ENCODE peak calls at places on chromosomes 12 and 14, in four cellular contexts. G is A673, H is IMR-90, O is WERI-Rb-1. K is an unnamed sample.

GRCh38 chr12:50257226-50258166 is 25.8 kb downstream of the LIMA1 start:
- DNase-seq in G (peak; percentile 32), H (peak; percentile 64), O (no peak), K (no peak)

GRCh38 chr14:94631536-94632304 is 19.5 kb downstream of the SERPINA3 start:
- DNase-seq in O (no peak), G (no peak), H (no peak), K (no peak)

GRCh38 chr12:40055227-40055579 is 50.7 kb downstream of the SLC2A13 start:
- DNase-seq in O (no peak), G (peak; percentile 6), H (peak; percentile 19), K (no peak)

GRCh38 chr12:6323340-6323994 is 13.0 kb downstream of the PLEKHG6 start:
- DNase-seq in H (peak; percentile 94), G (peak; percentile 98), O (peak; percentile 65), K (peak; percentile 62)

GRCh38 chr12:112714166-112714565 is 77.4 kb upstream of the RPH3A start:
- DNase-seq in O (no peak), G (no peak), H (no peak), K (no peak)

GRCh38 chr12:108175310-108175709 is 46.2 kb downstream of the WSCD2 start:
- DNase-seq in O (no peak), G (peak; percentile 49), H (no peak), K (no peak)

GRCh38 chr14:23099212-23099861 is 4.0 kb downstream of the C14orf119 start:
- DNase-seq in G (no peak), H (no peak), O (peak; percentile 57), K (no peak)

GRCh38 chr12:70581199-70581598 is 56.0 kb downstream of the PTPRB start:
- DNase-seq in O (no peak), G (no peak), H (no peak), K (no peak)

GRCh38 chr14:104598461-104599273 is 5.9 kb downstream of the TMEM179 start:
- DNase-seq in G (no peak), H (no peak), O (peak; percentile 16), K (peak; percentile 16)

GRCh38 chr12:3882896-3883564 is 9.8 kb upstream of the PARP11 start:
- DNase-seq in O (no peak), G (peak; percentile 21), H (peak; percentile 19), K (no peak)

GRCh38 chr14:58876613-58877012 is 238.9 kb downstream of the DACT1 start:
- DNase-seq in O (no peak), H (peak; percentile 55), G (no peak), K (no peak)

GRCh38 chr12:15114501-15114900 is 106.7 kb downstream of the RERG start:
- DNase-seq in H (no peak), O (no peak), G (no peak), K (no peak)

GRCh38 chr12:46370792-46371717 is 1.5 kb downstream of the SLC38A2 start:
- DNase-seq in H (peak; percentile 79), O (peak; percentile 84), G (peak; percentile 96), K (peak; percentile 96)

GRCh38 chr12:19994970-19995369 is 373.4 kb upstream of the PDE3A start:
- DNase-seq in H (no peak), G (no peak), O (no peak), K (no peak)

GRCh38 chr12:114812858-114813761 is 129.1 kb upstream of the TBX3 start:
- DNase-seq in O (no peak), H (peak; percentile 74), G (no peak), K (no peak)

GRCh38 chr12:58419905-58420304 is 478.5 kb downstream of the ATP23 start:
- DNase-seq in H (peak; percentile 62), G (no peak), O (no peak), K (no peak)

GRCh38 chr14:72434856-72435255 is 459.0 kb downstream of the DPF3 start:
- DNase-seq in H (no peak), O (no peak), G (no peak), K (no peak)

GRCh38 chr12:130213249-130213648 is 51.0 kb downstream of the FZD10 start:
- DNase-seq in G (no peak), H (no peak), O (no peak), K (no peak)

GRCh38 chr12:2689393-2689792 is 105.4 kb upstream of the FKBP4 start:
- DNase-seq in H (no peak), O (no peak), G (no peak), K (no peak)

GRCh38 chr12:76810690-76811434 is 46.9 kb downstream of the ZDHHC17 start:
- DNase-seq in H (no peak), G (no peak), O (no peak), K (no peak)

GRCh38 chr14:58626441-58626840 is 11.3 kb upstream of the DACT1 start:
- DNase-seq in H (peak; percentile 69), O (no peak), G (peak; percentile 78), K (no peak)

GRCh38 chr12:108634225-108634795 is 616 bp upstream of the SELPLG start:
- DNase-seq in G (no peak), O (no peak), H (no peak), K (no peak)

GRCh38 chr12:52199294-52199920 is 7.6 kb upstream of the KRT80 start:
- DNase-seq in H (no peak), O (no peak), G (no peak), K (peak; percentile 66)

GRCh38 chr12:24125280-24125679 is 175.8 kb upstream of the SOX5 start:
- DNase-seq in G (no peak), H (no peak), O (no peak), K (no peak)

GRCh38 chr14:100079606-100080005 is 14.4 kb downstream of the EVL start:
- DNase-seq in O (no peak), G (no peak), H (no peak), K (no peak)

GRCh38 chr12:13941258-13942249 is 39.8 kb downstream of the GRIN2B start:
- DNase-seq in H (peak; percentile 0), G (peak; percentile 35), O (peak; percentile 70), K (peak; percentile 39)

GRCh38 chr12:52310622-52311281 is 10.4 kb downstream of the KRT83 start:
- DNase-seq in O (no peak), H (peak; percentile 34), G (no peak), K (no peak)

GRCh38 chr14:37890095-37890494 is 294.7 kb downstream of the TTC6 start:
- DNase-seq in H (no peak), O (no peak), G (peak; percentile 11), K (no peak)
- TF ChIP-seq CTCF in H (peak; percentile 29), O (no peak), G (peak; percentile 48), K (peak; percentile 20)

GRCh38 chr12:1471224-1471623 is 123.2 kb downstream of the FBXL14 start:
- DNase-seq in G (no peak), O (no peak), H (no peak), K (no peak)
- H3K27me3 ChIP-seq in G (no peaks in the 10 kb centered on the region), O (no peaks in the 10 kb centered on the region), H (no peaks in the 10 kb centered on the region), K (no peaks in the 10 kb centered on the region)

GRCh38 chr12:106767954-106768501 is 6.5 kb upstream of the RIC8B start:
- DNase-seq in H (no peak), O (no peak), G (peak; percentile 16), K (no peak)

GRCh38 chr12:106767206-106767605 is 7.3 kb upstream of the RIC8B start:
- DNase-seq in G (no peak), O (no peak), H (no peak), K (no peak)

GRCh38 chr12:106771425-106771824 is 3.1 kb upstream of the RIC8B start:
- DNase-seq in G (peak; percentile 51), H (no peak), O (no peak), K (no peak)

GRCh38 chr12:106769546-106769945 is 4.9 kb upstream of the RIC8B start:
- DNase-seq in H (no peak), O (no peak), G (no peak), K (no peak)

GRCh38 chr12:106769078-106769477 is 5.4 kb upstream of the RIC8B start:
- DNase-seq in H (peak; percentile 38), O (no peak), G (no peak), K (no peak)
- H3K4me3 ChIP-seq in H (no peak overlapping the region), O (no peak overlapping the region), G (no peak overlapping the region), K (no peak overlapping the region)

GRCh38 chr14:67232066-67232465 is 9.2 kb upstream of the PALS1 start:
- DNase-seq in O (no peak), G (peak; percentile 35), H (no peak), K (no peak)
- TF ChIP-seq CTCF in O (no peak), G (no peak), H (no peak), K (no peak)

DNA sequence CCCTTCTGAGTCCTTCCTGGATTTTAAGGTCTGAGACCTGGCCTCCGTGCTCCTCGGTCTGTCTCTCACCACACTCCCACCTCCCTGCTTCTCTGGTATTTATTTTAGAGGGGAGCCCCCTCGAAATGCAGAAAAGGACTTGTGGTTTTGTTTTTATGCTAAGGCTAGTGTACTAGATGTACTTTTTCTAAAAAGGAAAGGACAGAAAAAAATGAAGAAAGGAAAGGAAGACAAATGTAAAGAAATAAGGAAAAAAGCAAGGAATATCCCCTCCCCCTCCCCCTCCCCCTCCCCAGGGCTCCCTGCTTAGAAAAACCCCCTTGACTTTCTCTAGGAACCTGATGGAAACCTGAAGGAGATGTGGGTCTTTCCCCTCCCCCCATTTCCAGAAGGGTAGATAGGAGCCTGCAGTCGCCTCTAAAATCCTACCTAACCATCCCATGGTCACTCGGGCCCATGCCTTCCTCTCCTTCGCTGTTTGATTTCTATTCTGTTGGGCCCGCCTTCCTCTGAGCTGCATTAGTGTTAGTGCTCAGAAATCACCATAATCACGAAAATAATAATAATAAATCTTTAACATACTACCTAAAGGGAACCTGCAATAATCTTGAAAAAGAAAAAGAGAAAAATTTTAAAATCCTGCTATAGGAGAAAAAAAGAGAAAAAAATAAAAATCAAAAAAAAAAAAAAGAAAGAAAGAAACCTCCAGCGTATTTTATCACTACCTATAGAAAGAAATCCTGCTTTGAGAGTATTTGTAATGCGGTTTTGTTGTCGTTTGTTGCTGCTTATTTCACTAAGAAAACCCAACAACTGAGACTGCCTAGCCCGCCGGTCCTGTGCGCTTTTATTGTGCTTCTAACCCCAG is 3.1 kb downstream of the HOXC8 start:
- DNase-seq in O (no peak), H (no peak), G (no peak), K (no peak)
- H3K27me3 ChIP-seq in O (no peaks in the 10 kb centered on the region), H (peaks cover 89% of the 10 kb centered on the region), G (no peaks in the 10 kb centered on the region), K (no peaks in the 10 kb centered on the region)

GRCh38 chr12:10130042-10130441 is at the start of gene CLEC7A:
- DNase-seq in G (peak; percentile 9), O (no peak), H (no peak), K (no peak)
- H3K4me3 ChIP-seq in G (no peak within 1 kb of the TSS), O (no peak within 1 kb of the TSS), H (no peak within 1 kb of the TSS), K (no peak within 1 kb of the TSS)

GRCh38 chr14:92315050-92315785 is 7.7 kb upstream of the SLC24A4 start:
- DNase-seq in G (no peak), O (no peak), H (no peak), K (no peak)
- TF ChIP-seq CTCF in G (no peak), O (peak; percentile 25), H (no peak), K (no peak)

GRCh38 chr12:5047729-5048128 is 4.0 kb downstream of the KCNA5 start:
- DNase-seq in H (no peak), G (no peak), O (no peak), K (no peak)
- H3K27me3 ChIP-seq in H (peaks cover 71% of the 10 kb centered on the region), G (peaks cover 66% of the 10 kb centered on the region), O (no peaks in the 10 kb centered on the region), K (peaks cover 34% of the 10 kb centered on the region)